ENCODE peak calls at places on chromosomes 12 and 14, in six cellular contexts. Z is neuronal stem cell, G is H9, E is IMR-90, M is mesenchymal stem cell, H is H1. V is an unnamed sample. For H3K9me3, the result is how much of the 10 kb centered on the place peaks cover.

GRCh38 chr12:6226002-6226700 is 26.0 kb downstream of the CD9 start:
- DNase-seq in Z (no peak), G (no peak), E (peak), M (no peak), H (no peak), V (no peak)

GRCh38 chr14:61421212-61421923 is 100.0 kb downstream of the PRKCH start:
- DNase-seq in Z (no peak), G (no peak), E (no peak), M (no peak), H (no peak), V (peak)

GRCh38 chr14:88625671-88626070 is 62.8 kb downstream of the ZC3H14 start:
- DNase-seq in Z (no peak), G (no peak), E (no peak), M (no peak), H (no peak), V (no peak)

GRCh38 chr12:109736552-109737108 is 23.0 kb downstream of the FAM222A start:
- DNase-seq in Z (peak), G (peak), E (peak), M (peak), H (no peak), V (peak)

GRCh38 chr14:56902413-56902812 is 92.1 kb upstream of the OTX2 start:
- DNase-seq in Z (no peak), G (no peak), E (no peak), M (no peak), H (no peak), V (no peak)

GRCh38 chr12:112513496-112513895 is 94.7 kb downstream of the PTPN11 start:
- DNase-seq in Z (no peak), G (no peak), E (no peak), M (no peak), H (no peak), V (no peak)

GRCh38 chr14:65478596-65478995 is 66.1 kb downstream of the FUT8 start:
- DNase-seq in Z (no peak), G (no peak), E (peak), M (peak), H (no peak), V (no peak)

GRCh38 chr12:46941981-46942380 is 116.2 kb upstream of the SLC38A4 start:
- DNase-seq in Z (no peak), G (no peak), E (no peak), M (no peak), H (no peak), V (peak)

GRCh38 chr14:68377459-68377858 is 415.4 kb downstream of the ZFP36L1 start:
- DNase-seq in Z (no peak), G (no peak), E (peak), M (no peak), H (no peak), V (peak)

GRCh38 chr14:65101631-65102440 is 481 bp downstream of the MAX start:
- DNase-seq in Z (peak), G (peak), E (no peak), M (peak), H (no peak), V (peak)

GRCh38 chr12:97552410-97553050 is 89.9 kb downstream of the RMST start:
- DNase-seq in Z (no peak), G (no peak), E (no peak), M (peak), H (no peak), V (no peak)

GRCh38 chr14:32457213-32457920 is 128.3 kb downstream of the AKAP6 start:
- DNase-seq in Z (no peak), G (no peak), E (peak), M (peak), H (no peak), V (peak)

GRCh38 chr14:91374897-91375747 is 42.5 kb downstream of the CCDC88C start:
- DNase-seq in Z (peak), G (no peak), E (no peak), M (no peak), H (no peak), V (no peak)

DNA sequence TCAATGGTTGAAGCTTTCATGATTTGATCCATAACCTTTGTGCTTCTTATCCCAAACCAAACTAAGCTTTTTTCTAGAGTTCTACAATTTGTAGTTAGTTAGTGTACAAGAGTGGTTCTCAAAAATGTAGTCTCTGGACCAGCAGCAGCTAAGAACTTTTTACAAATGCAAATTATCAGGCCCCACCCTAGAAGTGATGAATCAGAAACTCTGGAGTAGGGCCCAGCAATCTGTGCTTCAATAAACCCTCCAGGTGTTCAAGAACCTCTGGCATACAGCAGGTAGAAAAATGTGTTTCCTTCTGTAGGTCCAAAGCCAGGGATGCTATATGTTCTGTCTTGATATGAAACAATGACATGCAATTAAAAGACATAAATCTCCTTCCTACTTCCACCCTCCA is 26.1 kb upstream of the ACTR6 start:
- DNase-seq in Z (no peak), G (no peak), E (no peak), M (no peak), H (no peak), V (no peak)
- H3K9me3 ChIP-seq in Z (under half), G (under half), E (under half), M (under half), H (under half), V (under half)

DNA sequence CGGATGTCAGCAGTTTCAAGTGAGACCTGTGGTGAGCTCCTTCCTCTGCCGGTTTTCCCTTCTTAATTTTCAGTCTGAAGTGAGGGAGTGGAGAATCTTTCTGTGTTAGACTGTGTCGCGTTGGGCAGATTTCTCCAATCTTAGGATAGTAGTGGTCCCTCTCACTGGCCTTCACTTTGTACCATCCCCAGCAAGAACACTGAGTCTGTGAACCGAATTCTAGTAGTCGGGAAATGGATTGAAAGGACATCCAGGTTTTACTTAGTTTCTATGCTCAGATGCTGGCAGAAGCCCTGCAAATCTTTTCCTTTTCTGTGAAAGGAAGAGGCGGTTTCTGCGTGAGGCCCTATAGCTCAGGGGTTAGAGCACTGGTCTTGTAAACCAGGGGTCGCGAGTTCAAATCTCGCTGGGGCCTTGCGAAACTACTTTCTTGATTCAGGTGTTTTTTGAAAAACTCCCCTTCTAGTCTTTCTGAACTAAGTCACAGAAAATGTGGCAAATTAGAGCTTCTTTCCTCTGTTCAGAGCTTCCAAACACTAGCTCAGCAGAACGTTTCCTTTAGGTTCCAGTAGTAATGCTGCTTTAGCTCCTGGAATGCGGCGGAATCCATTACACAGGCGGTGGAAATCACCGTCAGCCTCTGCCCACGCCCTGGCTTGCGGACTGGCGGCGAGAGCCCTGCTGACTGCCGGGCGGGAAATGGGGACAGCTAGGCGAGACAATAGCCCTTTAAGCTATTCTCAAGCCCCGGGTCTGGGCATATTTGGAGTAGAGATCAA is 2.8 kb upstream of the RNASE4 start:
- DNase-seq in Z (peak), G (peak), E (peak), M (peak), H (no peak), V (peak)
- H3K23ac ChIP-seq in Z (no peak), G (no peak), E (peak), M (no peak), H (no peak), V (no peak)

GRCh38 chr12:34373926-34374325 is 351.6 kb downstream of the ALG10 start:
- DNase-seq in Z (no peak), G (no peak), E (no peak), M (no peak), H (no peak), V (no peak)
- H3K9me3 ChIP-seq in Z (under half), G (half or more), E (under half), M (under half), H (half or more), V (half or more)

GRCh38 chr12:2877959-2878732 is 1.1 kb downstream of the RHNO1 start:
- DNase-seq in Z (no peak), G (peak), E (peak), M (peak), H (no peak), V (peak)

GRCh38 chr12:2879853-2880252 is 2.8 kb downstream of the RHNO1 start:
- DNase-seq in Z (no peak), G (no peak), E (no peak), M (no peak), H (no peak), V (no peak)

GRCh38 chr12:2876431-2877046 is 435 bp downstream of the FOXM1 start:
- DNase-seq in Z (no peak), G (no peak), E (no peak), M (peak), H (no peak), V (no peak)

DNA sequence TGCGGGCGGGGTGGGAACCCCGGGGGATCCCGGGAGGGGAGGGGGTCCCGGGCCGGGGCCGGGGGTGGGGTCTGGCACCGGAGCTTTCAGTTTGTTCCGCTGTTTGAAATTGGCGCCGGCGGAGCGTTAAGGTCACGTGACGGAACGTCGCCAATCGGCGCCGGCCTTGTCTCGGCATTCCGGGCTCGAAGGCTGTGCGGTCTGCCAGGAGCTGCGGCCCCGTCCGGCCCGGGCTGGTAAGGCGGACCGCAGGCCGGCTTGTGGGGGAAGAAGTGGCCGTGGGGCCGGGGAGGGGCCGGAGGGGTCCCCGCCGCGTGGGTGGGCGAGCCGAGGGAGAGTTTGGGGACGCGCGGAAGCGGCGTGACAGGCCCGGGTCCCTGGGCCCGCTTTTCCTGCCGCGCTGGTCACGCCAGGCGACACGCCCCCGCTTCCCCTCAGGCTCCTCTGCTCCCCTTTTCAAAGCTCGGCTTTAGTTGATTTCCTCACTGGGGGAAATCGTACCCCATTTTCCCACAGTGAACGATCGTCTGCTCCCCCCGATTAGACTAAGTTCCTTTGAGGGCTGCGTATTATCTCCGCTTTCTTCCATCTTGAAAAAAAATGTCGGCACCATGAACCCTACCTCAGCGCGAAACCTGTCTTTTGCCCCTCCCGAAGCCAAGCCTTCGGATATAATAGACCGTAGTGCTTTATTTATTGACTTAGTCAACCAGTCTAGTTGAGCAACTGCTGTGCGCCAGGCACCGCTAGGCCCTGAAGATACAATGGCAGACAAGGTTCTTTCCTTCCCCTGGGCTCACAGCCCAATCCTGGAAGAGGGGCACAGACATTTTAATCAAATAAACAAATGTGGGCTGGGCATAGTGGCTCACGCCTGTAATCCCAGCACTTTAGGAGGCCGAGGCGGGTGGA is at the start of the genes FOXM1 and RHNO1:
- DNase-seq in Z (peak), G (peak), E (peak), M (peak), H (peak), V (peak)
- H3K23ac ChIP-seq in Z (peak), G (no peak), E (peak), M (no peak), H (no peak), V (no peak)

GRCh38 chr14:104423224-104423681 is 156.3 kb upstream of the C14orf180 start:
- DNase-seq in Z (no peak), G (no peak), E (no peak), M (no peak), H (no peak), V (no peak)
- H3K9me3 ChIP-seq in Z (under half), G (under half), E (under half), M (under half), H (under half), V (under half)

DNA sequence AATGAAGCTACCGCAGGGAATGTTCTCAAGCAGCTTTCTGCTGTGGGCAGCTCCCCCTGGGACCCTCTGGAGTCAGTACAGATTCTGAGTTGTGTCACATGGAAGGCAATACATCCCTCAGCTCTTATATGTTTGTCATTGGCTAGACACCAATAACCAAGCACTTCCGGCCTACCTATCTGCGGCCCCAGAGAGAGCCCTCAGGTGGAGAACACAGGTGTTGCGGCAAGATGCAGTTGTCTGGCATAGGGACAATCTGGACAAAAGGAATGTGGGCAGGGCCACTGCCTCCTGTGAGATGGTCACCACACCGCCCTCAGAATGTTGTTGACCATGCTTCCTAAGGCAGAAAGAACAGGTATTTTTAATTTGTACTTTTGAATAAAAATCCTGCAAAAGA is 118.7 kb downstream of the BRMS1L start:
- DNase-seq in Z (no peak), G (peak), E (no peak), M (no peak), H (peak), V (no peak)
- H3K23ac ChIP-seq in Z (no peak), G (no peak), E (no peak), M (no peak), H (no peak), V (no peak)

GRCh38 chr14:97156705-97157104 is 359.5 kb downstream of the VRK1 start:
- DNase-seq in Z (no peak), G (no peak), E (no peak), M (no peak), H (no peak), V (no peak)

GRCh38 chr14:97155814-97156213 is 358.6 kb downstream of the VRK1 start:
- DNase-seq in Z (no peak), G (no peak), E (no peak), M (no peak), H (no peak), V (no peak)

GRCh38 chr14:97162621-97163020 is 365.4 kb downstream of the VRK1 start:
- DNase-seq in Z (no peak), G (no peak), E (no peak), M (no peak), H (no peak), V (no peak)

GRCh38 chr14:97158102-97158501 is 360.9 kb downstream of the VRK1 start:
- DNase-seq in Z (no peak), G (no peak), E (no peak), M (no peak), H (no peak), V (no peak)

DNA sequence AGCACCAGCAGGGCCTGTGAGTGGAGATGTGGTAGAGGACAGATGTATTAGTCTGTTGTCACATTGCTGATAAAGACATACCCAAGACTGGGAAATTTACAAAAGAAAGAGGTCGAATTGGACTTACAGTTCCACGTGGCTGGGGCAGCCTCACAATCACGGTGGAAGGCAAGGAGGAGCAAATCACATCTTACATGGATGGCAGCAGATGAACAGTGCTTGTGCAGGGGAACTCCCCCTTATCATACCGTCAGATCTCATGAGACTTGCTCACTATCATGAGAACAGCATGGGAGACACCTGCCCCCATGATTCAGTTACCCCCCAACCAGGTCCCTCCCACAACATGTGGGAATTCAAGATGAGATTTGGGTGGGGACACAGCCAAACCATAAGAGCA is 361.9 kb downstream of the VRK1 start:
- DNase-seq in Z (no peak), G (no peak), E (no peak), M (no peak), H (no peak), V (no peak)
- H3K9me3 ChIP-seq in Z (under half), G (under half), E (under half), M (under half), H (under half), V (under half)